ENCODE peak calls at places on chromosomes 6 and 20, in nine cellular contexts. W, B, M, Q, E, O, K, C and T are unnamed samples.

GRCh38 chr6:40963019-40963418 is 76.0 kb downstream of the UNC5CL start:
- DNase-seq in W (no peak), M (no peak), K (no peak), C (no peak), E (no peak), O (no peak), B (no peak), Q (no peak), T (no peak)

GRCh38 chr20:60820918-60821317 is 431.1 kb upstream of the CDH4 start:
- DNase-seq in Q (no peak), C (no peak), B (no peak), W (no peak), O (no peak), M (no peak), K (no peak), E (no peak), T (no peak)

GRCh38 chr20:24762371-24762770 is 186.7 kb upstream of the CST7 start:
- DNase-seq in M (no peak), B (no peak), E (no peak), Q (no peak), K (no peak), W (peak; percentile 34), O (no peak), C (no peak), T (no peak)

GRCh38 chr20:35359335-35359997 is 52.3 kb downstream of the UQCC1 start:
- DNase-seq in M (no peak), E (no peak), Q (no peak), O (no peak), B (no peak), C (no peak), W (no peak), K (no peak), T (no peak)

GRCh38 chr20:45575931-45576330 is 3.2 kb downstream of the WFDC8 start:
- DNase-seq in Q (no peak), W (no peak), M (no peak), C (no peak), K (no peak), B (no peak), E (no peak), O (no peak), T (no peak)

GRCh38 chr6:141764388-141764787 is 368.3 kb upstream of the GJE1 start:
- DNase-seq in O (no peak), E (no peak), Q (no peak), C (no peak), W (no peak), M (no peak), K (no peak), B (no peak), T (no peak)

GRCh38 chr20:17967595-17968365 is 814 bp downstream of the SNX5 start:
- DNase-seq in E (no peak), Q (no peak), C (no peak), M (no peak), K (peak; percentile 56), W (no peak), O (no peak), B (no peak), T (no peak)

GRCh38 chr6:4017847-4018193 is 61.1 kb downstream of the FAM217A start:
- DNase-seq in B (peak; percentile 49), Q (no peak), W (no peak), M (no peak), O (no peak), C (no peak), E (peak; percentile 29), K (peak; percentile 46), T (peak; percentile 21)

GRCh38 chr6:156634971-156635371 is 142.2 kb upstream of the ARID1B start:
- DNase-seq in K (no peak), M (no peak), Q (no peak), B (no peak), O (no peak), W (no peak), C (no peak), E (no peak), T (no peak)

GRCh38 chr6:10564975-10565374 is 43.8 kb downstream of the GCNT2 start:
- DNase-seq in Q (no peak), M (no peak), E (no peak), W (no peak), O (no peak), C (no peak), B (no peak), K (no peak), T (no peak)

GRCh38 chr6:16944601-16945000 is 157.2 kb upstream of the STMND1 start:
- DNase-seq in E (no peak), W (no peak), B (no peak), O (no peak), K (no peak), C (no peak), Q (no peak), M (no peak), T (no peak)

GRCh38 chr20:49431345-49431744 is 51.1 kb downstream of the KCNB1 start:
- DNase-seq in K (peak; percentile 74), M (no peak), C (no peak), E (no peak), O (no peak), W (no peak), B (no peak), Q (no peak), T (no peak)

GRCh38 chr6:144008501-144009245 is 614 bp upstream of the PLAGL1 start:
- DNase-seq in O (no peak), K (peak; percentile 5), C (no peak), Q (no peak), M (no peak), E (no peak), W (no peak), B (peak; percentile 78), T (peak; percentile 37)

GRCh38 chr6:154460306-154461071 is 50.0 kb downstream of the CNKSR3 start:
- DNase-seq in K (peak; percentile 74), Q (no peak), W (no peak), O (no peak), B (no peak), M (no peak), E (peak; percentile 31), C (no peak), T (no peak)

GRCh38 chr20:57392512-57393271 is 1.5 kb downstream of the RBM38 start:
- DNase-seq in E (no peak), K (no peak), Q (no peak), W (peak; percentile 86), C (no peak), B (no peak), O (peak; percentile 80), M (no peak), T (peak; percentile 56)

GRCh38 chr6:113694278-113695077 is 162.7 kb upstream of the MARCKS start:
- DNase-seq in Q (no peak), O (no peak), B (no peak), C (no peak), M (no peak), W (no peak), K (peak; percentile 71), E (no peak), T (no peak)

GRCh38 chr6:113690957-113691656 is 166.0 kb upstream of the MARCKS start:
- DNase-seq in Q (no peak), M (no peak), K (no peak), C (no peak), O (no peak), W (no peak), E (no peak), B (no peak), T (no peak)

GRCh38 chr6:113693866-113694265 is 163.3 kb upstream of the MARCKS start:
- DNase-seq in M (no peak), C (no peak), W (no peak), E (no peak), K (no peak), O (no peak), Q (no peak), B (no peak), T (no peak)

GRCh38 chr6:113686049-113686448 is 171.1 kb upstream of the MARCKS start:
- DNase-seq in C (no peak), B (no peak), Q (no peak), E (no peak), O (no peak), M (no peak), W (no peak), K (no peak), T (no peak)

DNA sequence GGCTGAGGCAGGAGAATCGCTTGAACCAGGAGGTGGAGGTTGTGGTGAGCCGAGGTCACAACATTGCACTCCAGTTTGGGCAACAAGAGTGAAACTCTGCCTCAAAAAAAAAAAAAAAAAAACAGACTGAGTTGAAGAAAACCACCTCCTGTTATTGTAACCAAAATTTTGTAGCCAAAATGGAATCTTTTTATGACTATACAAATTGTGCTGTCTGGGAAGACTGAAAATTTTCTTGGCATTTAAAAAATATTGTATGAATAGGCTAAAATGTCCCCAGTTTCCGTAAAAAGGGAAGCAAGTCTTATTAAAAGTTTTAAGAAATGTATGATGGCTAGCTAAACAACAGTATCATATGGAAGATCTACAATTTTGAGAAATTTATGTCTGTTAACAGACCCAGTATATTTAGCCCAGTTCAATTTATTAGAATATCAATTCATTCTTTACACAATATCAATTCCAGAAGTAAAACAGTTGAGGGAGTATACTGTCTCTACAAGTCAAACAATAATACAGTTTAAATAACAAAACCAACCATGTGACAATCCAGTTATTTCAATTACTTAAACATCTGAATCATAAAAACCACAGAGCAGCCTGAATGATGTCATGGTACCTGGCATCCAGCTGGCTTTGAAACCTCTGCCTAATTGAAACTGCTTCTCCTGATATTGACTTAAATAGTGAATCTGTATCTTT is 166.7 kb upstream of the MARCKS start:
- DNase-seq in C (no peak), W (no peak), B (no peak), O (no peak), Q (no peak), E (peak; percentile 90), M (no peak), K (peak; percentile 88), T (peak; percentile 25)
- TF ChIP-seq CTCF in C (no peak), W (no peak), B (no peak), O (no peak), Q (no peak), E (no peak), M (no peak), K (no peak), T (no peak)

GRCh38 chr6:111027219-111027618 is 45.4 kb downstream of the RPF2 start:
- DNase-seq in M (no peak), O (no peak), E (no peak), W (no peak), C (no peak), K (peak; percentile 9), Q (no peak), B (no peak), T (no peak)
- TF ChIP-seq CTCF in M (no peak), O (no peak), E (no peak), W (no peak), C (no peak), K (no peak), Q (no peak), B (peak; percentile 28), T (no peak)

GRCh38 chr6:160930547-160931377 is 60.8 kb upstream of the MAP3K4 start:
- DNase-seq in B (peak; percentile 83), O (peak; percentile 57), C (peak; percentile 85), W (peak; percentile 72), E (peak; percentile 62), K (peak; percentile 91), Q (peak; percentile 86), M (peak; percentile 89), T (peak; percentile 86)
- TF ChIP-seq CTCF in B (peak; percentile 96), O (peak; percentile 77), C (peak; percentile 96), W (peak; percentile 85), E (peak; percentile 94), K (peak; percentile 94), Q (peak; percentile 85), M (peak; percentile 87), T (peak; percentile 88)

DNA sequence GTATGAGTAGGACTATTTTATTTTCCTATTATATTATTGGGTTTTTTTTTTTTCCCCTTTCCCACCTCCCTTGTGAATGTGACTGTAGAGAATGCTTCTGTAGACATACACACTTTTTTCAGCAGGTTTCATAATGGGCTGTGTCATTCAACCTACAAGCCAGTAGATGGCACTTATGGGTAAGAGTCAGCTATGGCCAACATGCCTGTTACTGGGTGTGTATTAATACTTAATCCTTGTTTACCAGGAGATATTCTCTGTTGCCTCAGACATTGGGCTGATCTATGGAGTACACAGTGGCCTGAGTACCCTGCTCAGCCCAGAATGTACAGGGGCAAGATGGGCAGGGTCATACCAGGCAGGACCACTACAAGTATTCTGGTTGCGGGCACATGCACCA is 382.5 kb downstream of the EPHA7 start:
- DNase-seq in M (no peak), E (peak; percentile 9), W (no peak), B (peak; percentile 62), Q (no peak), C (no peak), O (no peak), K (peak; percentile 17), T (peak; percentile 4)
- TF ChIP-seq CTCF in M (peak; percentile 14), E (peak; percentile 64), W (no peak), B (peak; percentile 79), Q (peak; percentile 32), C (no peak), O (no peak), K (no peak), T (peak; percentile 20)